ENCODE peak calls at places on chromosomes 11 and 22, in five cellular contexts. One of them, this sample, is unnamed.

GRCh38 chr11:63567044-63567840 is 4.1 kb upstream of the PLAAT2 start:
- DNase-seq in EL: peak
- DNase-seq in stimulated activated CD4-positive, alpha-beta T cell treated with anti-CD3 and anti-CD28 coated beads, Interleukin-4, amount 100 ng/mL, for 4 hours: no peak
- DNase-seq in NCI-H446 treated with DMSO at 0.1 percent for 48 hours: no peak
- DNase-seq in GM12865: peak
- DNase-seq in this sample: no peak

GRCh38 chr22:30701872-30702271 is 7.2 kb downstream of the OSBP2 start:
- DNase-seq in EL: peak
- DNase-seq in stimulated activated CD4-positive, alpha-beta T cell treated with anti-CD3 and anti-CD28 coated beads, Interleukin-4, amount 100 ng/mL, for 4 hours: no peak
- DNase-seq in NCI-H446 treated with DMSO at 0.1 percent for 48 hours: peak
- DNase-seq in GM12865: no peak
- DNase-seq in this sample: no peak

GRCh38 chr11:58490827-58491226 is 17.1 kb downstream of the OR5B21 start:
- DNase-seq in EL: no peak
- DNase-seq in stimulated activated CD4-positive, alpha-beta T cell treated with anti-CD3 and anti-CD28 coated beads, Interleukin-4, amount 100 ng/mL, for 4 hours: no peak
- DNase-seq in NCI-H446 treated with DMSO at 0.1 percent for 48 hours: no peak
- DNase-seq in GM12865: no peak
- DNase-seq in this sample: no peak

GRCh38 chr22:23431337-23432072 is 148.6 kb downstream of the IGLL1 start:
- DNase-seq in EL: no peak
- DNase-seq in stimulated activated CD4-positive, alpha-beta T cell treated with anti-CD3 and anti-CD28 coated beads, Interleukin-4, amount 100 ng/mL, for 4 hours: no peak
- DNase-seq in NCI-H446 treated with DMSO at 0.1 percent for 48 hours: no peak
- DNase-seq in GM12865: no peak
- DNase-seq in this sample: no peak

GRCh38 chr11:5380740-5381342 is 2.8 kb upstream of the OR51M1 start:
- DNase-seq in EL: peak
- DNase-seq in stimulated activated CD4-positive, alpha-beta T cell treated with anti-CD3 and anti-CD28 coated beads, Interleukin-4, amount 100 ng/mL, for 4 hours: peak
- DNase-seq in NCI-H446 treated with DMSO at 0.1 percent for 48 hours: no peak
- DNase-seq in GM12865: peak
- DNase-seq in this sample: peak

GRCh38 chr11:11397043-11397415 is 44.0 kb upstream of the CSNK2A3 start:
- DNase-seq in EL: no peak
- DNase-seq in stimulated activated CD4-positive, alpha-beta T cell treated with anti-CD3 and anti-CD28 coated beads, Interleukin-4, amount 100 ng/mL, for 4 hours: no peak
- DNase-seq in NCI-H446 treated with DMSO at 0.1 percent for 48 hours: no peak
- DNase-seq in GM12865: no peak
- DNase-seq in this sample: no peak

GRCh38 chr11:65478411-65479183 is 20.2 kb upstream of the MALAT1 start:
- DNase-seq in EL: peak
- DNase-seq in stimulated activated CD4-positive, alpha-beta T cell treated with anti-CD3 and anti-CD28 coated beads, Interleukin-4, amount 100 ng/mL, for 4 hours: no peak
- DNase-seq in NCI-H446 treated with DMSO at 0.1 percent for 48 hours: no peak
- DNase-seq in GM12865: no peak
- DNase-seq in this sample: no peak

GRCh38 chr22:23675502-23676415 is 15.1 kb upstream of the RGL4 start:
- DNase-seq in EL: peak
- DNase-seq in stimulated activated CD4-positive, alpha-beta T cell treated with anti-CD3 and anti-CD28 coated beads, Interleukin-4, amount 100 ng/mL, for 4 hours: no peak
- DNase-seq in NCI-H446 treated with DMSO at 0.1 percent for 48 hours: no peak
- DNase-seq in GM12865: peak
- DNase-seq in this sample: peak

GRCh38 chr11:81245791-81246190 is 1487.9 kb downstream of the FAM181B start:
- DNase-seq in EL: no peak
- DNase-seq in stimulated activated CD4-positive, alpha-beta T cell treated with anti-CD3 and anti-CD28 coated beads, Interleukin-4, amount 100 ng/mL, for 4 hours: no peak
- DNase-seq in NCI-H446 treated with DMSO at 0.1 percent for 48 hours: no peak
- DNase-seq in GM12865: no peak
- DNase-seq in this sample: no peak

GRCh38 chr11:73284106-73284505 is 12.0 kb downstream of the P2RY6 start:
- DNase-seq in EL: no peak
- DNase-seq in stimulated activated CD4-positive, alpha-beta T cell treated with anti-CD3 and anti-CD28 coated beads, Interleukin-4, amount 100 ng/mL, for 4 hours: no peak
- DNase-seq in NCI-H446 treated with DMSO at 0.1 percent for 48 hours: no peak
- DNase-seq in GM12865: no peak
- DNase-seq in this sample: no peak

GRCh38 chr22:50250555-50251471 is at the start of gene HDAC10:
- DNase-seq in EL: peak
- DNase-seq in stimulated activated CD4-positive, alpha-beta T cell treated with anti-CD3 and anti-CD28 coated beads, Interleukin-4, amount 100 ng/mL, for 4 hours: peak
- DNase-seq in NCI-H446 treated with DMSO at 0.1 percent for 48 hours: no peak
- DNase-seq in GM12865: peak
- DNase-seq in this sample: peak

GRCh38 chr22:39253427-39254070 is 8.8 kb upstream of the PDGFB start:
- DNase-seq in EL: peak
- DNase-seq in stimulated activated CD4-positive, alpha-beta T cell treated with anti-CD3 and anti-CD28 coated beads, Interleukin-4, amount 100 ng/mL, for 4 hours: no peak
- DNase-seq in NCI-H446 treated with DMSO at 0.1 percent for 48 hours: no peak
- DNase-seq in GM12865: peak
- DNase-seq in this sample: peak